ENCODE peak calls at places on chromosomes 3 and 15, in ten cellular contexts. One of them, this sample, is unnamed.

GRCh38 chr3:64160000-64160690 is 65.1 kb downstream of the PRICKLE2 start:
- DNase-seq in GOT3: no peak
- DNase-seq in effector memory CD8-positive, alpha-beta T cell: no peak
- DNase-seq in uterus: no peak
- DNase-seq in NCI-H2081: no peak
- DNase-seq in Peyer's patch: no peak
- DNase-seq in foreskin keratinocyte: no peak
- DNase-seq in cerebellum: no peak
- DNase-seq in astrocyte of the spinal cord: no peak
- DNase-seq in dermis microvascular lymphatic vessel endothelial cell: no peak
- DNase-seq in this sample: no peak

GRCh38 chr15:26996250-26996649 is 25.3 kb downstream of the GABRG3 start:
- DNase-seq in GOT3: no peak
- DNase-seq in effector memory CD8-positive, alpha-beta T cell: no peak
- DNase-seq in uterus: no peak
- DNase-seq in NCI-H2081: no peak
- DNase-seq in Peyer's patch: no peak
- DNase-seq in foreskin keratinocyte: no peak
- DNase-seq in cerebellum: no peak
- DNase-seq in astrocyte of the spinal cord: no peak
- DNase-seq in dermis microvascular lymphatic vessel endothelial cell: no peak
- DNase-seq in this sample: no peak

GRCh38 chr3:175606650-175607318 is 747.6 kb downstream of the NAALADL2 start:
- DNase-seq in GOT3: no peak
- DNase-seq in effector memory CD8-positive, alpha-beta T cell: no peak
- DNase-seq in uterus: no peak
- DNase-seq in NCI-H2081: peak
- DNase-seq in Peyer's patch: no peak
- DNase-seq in foreskin keratinocyte: peak
- DNase-seq in cerebellum: no peak
- DNase-seq in astrocyte of the spinal cord: no peak
- DNase-seq in dermis microvascular lymphatic vessel endothelial cell: no peak
- DNase-seq in this sample: no peak

GRCh38 chr3:22585504-22585903 is 617.6 kb upstream of the UBE2E2 start:
- DNase-seq in GOT3: no peak
- DNase-seq in effector memory CD8-positive, alpha-beta T cell: no peak
- DNase-seq in uterus: no peak
- DNase-seq in NCI-H2081: no peak
- DNase-seq in Peyer's patch: no peak
- DNase-seq in foreskin keratinocyte: peak
- DNase-seq in cerebellum: no peak
- DNase-seq in astrocyte of the spinal cord: peak
- DNase-seq in dermis microvascular lymphatic vessel endothelial cell: no peak
- DNase-seq in this sample: peak

GRCh38 chr3:8963137-8963853 is at the start of gene RAD18:
- DNase-seq in GOT3: peak
- DNase-seq in effector memory CD8-positive, alpha-beta T cell: peak
- DNase-seq in uterus: peak
- DNase-seq in NCI-H2081: peak
- DNase-seq in Peyer's patch: peak
- DNase-seq in foreskin keratinocyte: peak
- DNase-seq in cerebellum: peak
- DNase-seq in astrocyte of the spinal cord: peak
- DNase-seq in dermis microvascular lymphatic vessel endothelial cell: peak
- DNase-seq in this sample: peak

GRCh38 chr3:191238321-191238817 is 39.3 kb downstream of the OSTN start:
- DNase-seq in GOT3: no peak
- DNase-seq in effector memory CD8-positive, alpha-beta T cell: no peak
- DNase-seq in uterus: no peak
- DNase-seq in NCI-H2081: no peak
- DNase-seq in Peyer's patch: no peak
- DNase-seq in foreskin keratinocyte: peak
- DNase-seq in cerebellum: no peak
- DNase-seq in astrocyte of the spinal cord: peak
- DNase-seq in dermis microvascular lymphatic vessel endothelial cell: no peak
- DNase-seq in this sample: peak

GRCh38 chr3:100463646-100464155 is 28.7 kb upstream of the TMEM45A start:
- DNase-seq in GOT3: no peak
- DNase-seq in effector memory CD8-positive, alpha-beta T cell: no peak
- DNase-seq in uterus: no peak
- DNase-seq in NCI-H2081: no peak
- DNase-seq in Peyer's patch: no peak
- DNase-seq in foreskin keratinocyte: no peak
- DNase-seq in cerebellum: no peak
- DNase-seq in astrocyte of the spinal cord: no peak
- DNase-seq in dermis microvascular lymphatic vessel endothelial cell: no peak
- DNase-seq in this sample: no peak

GRCh38 chr3:195715583-195716266 is 5.1 kb upstream of the MUC20 start:
- DNase-seq in GOT3: no peak
- DNase-seq in effector memory CD8-positive, alpha-beta T cell: no peak
- DNase-seq in uterus: no peak
- DNase-seq in NCI-H2081: no peak
- DNase-seq in Peyer's patch: peak
- DNase-seq in foreskin keratinocyte: peak
- DNase-seq in cerebellum: no peak
- DNase-seq in astrocyte of the spinal cord: no peak
- DNase-seq in dermis microvascular lymphatic vessel endothelial cell: no peak
- DNase-seq in this sample: peak

GRCh38 chr3:131494706-131495105 is 8.1 kb downstream of the MRPL3 start:
- DNase-seq in GOT3: no peak
- DNase-seq in effector memory CD8-positive, alpha-beta T cell: no peak
- DNase-seq in uterus: no peak
- DNase-seq in NCI-H2081: no peak
- DNase-seq in Peyer's patch: no peak
- DNase-seq in foreskin keratinocyte: no peak
- DNase-seq in cerebellum: no peak
- DNase-seq in astrocyte of the spinal cord: no peak
- DNase-seq in dermis microvascular lymphatic vessel endothelial cell: no peak
- DNase-seq in this sample: no peak

This sample was measured in NCI-H226.